ENCODE peak calls at places on chromosome 7, in four cellular contexts. T is GM12878, D is H54, C is prostate gland. M is an unnamed sample.

GRCh38 chr7:113561446-113561845 is 357.4 kb downstream of the PPP1R3A start:
- DNase-seq in C (no peak), T (no peak), D (no peak), M (no peak)

GRCh38 chr7:48004023-48004422 is 24.6 kb upstream of the HUS1 start:
- DNase-seq in T (no peak), C (no peak), D (no peak), M (no peak)

GRCh38 chr7:132551928-132552327 is 24.3 kb downstream of the PLXNA4 start:
- DNase-seq in D (no peak), C (no peak), T (no peak), M (no peak)

GRCh38 chr7:158329014-158329610 is 258.5 kb downstream of the PTPRN2 start:
- DNase-seq in D (no peak), C (no peak), T (no peak), M (peak; percentile 72)

GRCh38 chr7:143884978-143885559 is 16.9 kb downstream of the TCAF1 start:
- DNase-seq in T (no peak), C (no peak), D (peak; percentile 78), M (no peak)

GRCh38 chr7:74399006-74399405 is 54.7 kb upstream of the GTF2IRD1 start:
- DNase-seq in D (no peak), C (no peak), T (no peak), M (no peak)

GRCh38 chr7:105213619-105214018 is 175.1 kb downstream of the SRPK2 start:
- DNase-seq in D (no peak), T (no peak), C (no peak), M (no peak)

GRCh38 chr7:491292-491957 is 28.2 kb downstream of the PDGFA start:
- DNase-seq in D (no peak), T (no peak), C (no peak), M (no peak)

GRCh38 chr7:110994028-110994967 is 96.6 kb upstream of the LRRN3 start:
- DNase-seq in C (no peak), D (no peak), T (no peak), M (no peak)

GRCh38 chr7:28389504-28390385 is 22.6 kb upstream of the CREB5 start:
- DNase-seq in C (peak; percentile 33), T (no peak), D (no peak), M (no peak)

GRCh38 chr7:2112261-2113203 is 120.2 kb downstream of the MAD1L1 start:
- DNase-seq in T (no peak), C (no peak), D (no peak), M (no peak)

GRCh38 chr7:98420966-98421612 is 20.2 kb upstream of the BAIAP2L1 start:
- DNase-seq in T (no peak), C (peak; percentile 53), D (no peak), M (no peak)

GRCh38 chr7:22419488-22419887 is 62.5 kb upstream of the RAPGEF5 start:
- DNase-seq in C (no peak), T (no peak), D (no peak), M (peak; percentile 67)

GRCh38 chr7:5139998-5140397 is 50.0 kb upstream of the WIPI2 start:
- DNase-seq in D (no peak), C (no peak), T (peak; percentile 8), M (no peak)

GRCh38 chr7:106947244-106947728 is 82.2 kb downstream of the PIK3CG start:
- DNase-seq in T (no peak), D (peak; percentile 42), C (peak; percentile 19), M (no peak)

GRCh38 chr7:56040691-56041090 is 10.6 kb downstream of the PSPH start:
- DNase-seq in T (no peak), C (no peak), D (no peak), M (no peak)

GRCh38 chr7:84060760-84061261 is 133.8 kb downstream of the SEMA3A start:
- DNase-seq in D (no peak), C (no peak), T (no peak), M (no peak)

GRCh38 chr7:128713794-128714193 is 25.4 kb upstream of the CALU start:
- DNase-seq in C (no peak), T (no peak), D (no peak), M (no peak)

GRCh38 chr7:159109092-159110035 is 35.3 kb downstream of the VIPR2 start:
- DNase-seq in T (no peak), D (no peak), C (no peak), M (no peak)

GRCh38 chr7:54697659-54698186 is 61.3 kb downstream of the SEC61G start:
- DNase-seq in D (no peak), T (no peak), C (no peak), M (no peak)

GRCh38 chr7:1311406-1312097 is 78.9 kb downstream of the UNCX start:
- DNase-seq in C (no peak), D (no peak), T (no peak), M (no peak)

GRCh38 chr7:30162133-30162532 is 27.3 kb downstream of the MTURN start:
- DNase-seq in C (no peak), D (no peak), T (no peak), M (no peak)

GRCh38 chr7:47406766-47407129 is 175.2 kb downstream of the TNS3 start:
- DNase-seq in C (no peak), D (no peak), T (no peak), M (no peak)

GRCh38 chr7:41170466-41170865 is 532.4 kb downstream of the INHBA start:
- DNase-seq in C (no peak), T (no peak), D (no peak), M (no peak)

GRCh38 chr7:19708397-19709248 is at the start of gene POLR1F:
- DNase-seq in T (peak; percentile 90), D (peak; percentile 87), C (peak; percentile 94), M (peak; percentile 98)
- TF ChIP-seq POLR2A in T (peak; percentile 99), D (peak; percentile 97), C (peak; percentile 76), M (no peak)

DNA sequence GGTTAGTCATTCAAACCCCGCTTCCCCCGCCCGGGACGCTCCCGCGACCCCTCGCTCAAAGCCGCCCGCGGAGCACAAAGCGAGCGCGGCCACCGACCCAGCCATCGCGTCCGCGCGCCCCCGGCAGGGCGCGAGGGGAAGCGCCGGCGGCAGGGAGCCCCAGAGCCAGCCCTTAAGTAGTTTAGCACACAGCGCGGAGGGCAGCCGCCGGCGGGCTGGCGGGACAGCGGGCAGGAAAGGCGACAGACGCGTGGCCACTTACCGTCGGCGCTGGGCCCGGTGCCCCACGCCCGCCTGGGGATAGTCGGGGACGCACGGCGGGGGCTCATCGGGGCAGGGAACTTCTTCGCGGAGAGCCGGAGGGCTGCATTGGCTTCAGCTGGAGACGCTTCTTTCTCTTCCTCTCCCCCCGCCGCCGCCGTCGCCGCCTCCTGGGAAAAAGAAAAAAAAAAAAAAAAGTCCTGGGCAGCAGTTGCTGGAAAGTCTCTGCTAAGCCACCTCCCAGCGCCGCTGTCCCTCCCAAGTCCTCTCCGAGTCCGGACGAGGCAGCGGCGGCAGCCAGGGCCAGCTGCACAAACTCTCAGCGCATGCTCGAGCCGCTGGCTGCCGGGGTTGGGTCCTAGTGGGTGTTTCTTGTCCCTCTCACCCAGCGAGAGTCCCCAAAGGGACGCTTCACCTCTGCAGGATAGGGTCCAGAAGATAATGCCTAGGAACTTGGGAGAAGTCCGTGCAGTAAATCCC is at the start of gene TSPAN12:
- DNase-seq in D (peak; percentile 72), T (no peak), C (peak; percentile 81), M (no peak)
- TF ChIP-seq POLR2A in D (no peak), T (peak; percentile 66), C (no peak), M (no peak)

DNA sequence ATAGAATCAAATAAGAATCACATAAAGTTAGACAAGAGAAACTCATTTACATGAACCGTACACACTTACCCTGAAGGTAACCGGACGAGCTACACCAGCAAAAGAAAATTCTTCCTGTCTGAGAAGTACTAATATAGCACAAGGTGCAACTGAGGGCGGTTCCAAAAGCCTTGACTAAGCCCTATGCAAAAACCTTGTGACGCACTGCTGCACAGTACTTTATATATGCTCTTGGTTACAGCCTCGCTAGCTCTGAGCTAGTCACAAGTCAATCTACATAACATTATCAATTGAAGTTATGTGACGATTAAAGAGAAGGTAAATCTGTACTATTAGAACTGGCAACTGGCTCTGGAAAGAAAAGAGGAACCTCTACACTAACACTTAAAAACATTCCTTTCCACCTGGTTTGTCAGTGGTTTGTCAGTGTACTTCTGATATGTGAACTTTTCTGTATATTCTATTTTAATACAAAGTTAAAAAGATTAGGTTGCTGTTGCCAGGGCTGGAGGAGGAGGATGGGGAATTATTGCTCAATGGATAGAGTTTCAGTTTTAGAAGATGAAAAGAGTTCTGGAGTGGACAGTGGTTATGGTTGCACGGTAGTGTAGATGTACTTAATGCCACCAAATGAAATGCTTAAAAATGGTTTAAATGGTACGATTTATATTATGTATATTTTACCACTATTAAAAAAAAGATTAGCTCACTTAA is 21.6 kb downstream of the NT5C3A start:
- DNase-seq in T (peak; percentile 89), C (peak; percentile 9), D (peak; percentile 43), M (no peak)
- TF ChIP-seq POLR2A in T (peak; percentile 88), C (peak; percentile 7), D (no peak), M (no peak)

GRCh38 chr7:123608991-123609882 is 7.6 kb downstream of the ASB15 start:
- DNase-seq in D (no peak), C (no peak), T (no peak), M (no peak)
- TF ChIP-seq POLR2A in D (no peak), C (no peak), T (no peak), M (no peak)

GRCh38 chr7:25580156-25580555 is 351.9 kb upstream of the NPVF start:
- DNase-seq in T (no peak), C (no peak), D (no peak), M (no peak)
- TF ChIP-seq POLR2A in T (no peak), C (no peak), D (no peak), M (no peak)

GRCh38 chr7:155313082-155313481 is 15.4 kb downstream of the INSIG1 start:
- DNase-seq in C (no peak), T (no peak), D (no peak), M (no peak)
- TF ChIP-seq POLR2A in C (no peak), T (no peak), D (no peak), M (no peak)

GRCh38 chr7:80711521-80711920 is 73.1 kb downstream of the CD36 start:
- DNase-seq in C (no peak), T (no peak), D (peak; percentile 13), M (no peak)
- TF ChIP-seq POLR2A in C (no peak), T (no peak), D (no peak), M (no peak)